ENCODE peak calls at places on chromosomes 6 and 20, in four cellular contexts. T is neural crest cell, D is left ventricle myocardium inferior, B is IMR-90. M is an unnamed sample.

GRCh38 chr6:44627091-44627878 is 239.8 kb downstream of the CDC5L start:
- DNase-seq in T (no peak), B (no peak), D (peak), M (no peak)

GRCh38 chr6:44527191-44527960 is 139.9 kb downstream of the CDC5L start:
- DNase-seq in T (no peak), B (no peak), D (no peak), M (no peak)

GRCh38 chr6:158086706-158087518 is 81.2 kb downstream of the SERAC1 start:
- DNase-seq in D (peak), T (no peak), B (no peak), M (no peak)

GRCh38 chr20:3312940-3313656 is 74.1 kb upstream of the SLC4A11 start:
- DNase-seq in T (no peak), D (no peak), B (peak), M (peak)

GRCh38 chr20:846894-847278 is 13.4 kb downstream of the FAM110A start:
- DNase-seq in B (no peak), D (no peak), T (no peak), M (no peak)

GRCh38 chr6:2733324-2733723 is 17.4 kb downstream of the MYLK4 start:
- DNase-seq in B (peak), D (peak), T (no peak), M (no peak)

GRCh38 chr6:137155830-137156229 is 17.6 kb downstream of the IL22RA2 start:
- DNase-seq in T (no peak), B (no peak), D (no peak), M (no peak)

GRCh38 chr6:143531720-143532504 is 20.4 kb upstream of the FUCA2 start:
- DNase-seq in T (no peak), B (no peak), D (no peak), M (no peak)

GRCh38 chr20:11431613-11432012 is 486.1 kb upstream of the BTBD3 start:
- DNase-seq in D (no peak), T (no peak), B (no peak), M (no peak)

GRCh38 chr6:1821188-1822183 is 211.8 kb downstream of the FOXC1 start:
- DNase-seq in B (peak), T (peak), D (no peak), M (peak)

GRCh38 chr6:63272397-63272796 is 47.4 kb downstream of the LGSN start:
- DNase-seq in T (no peak), D (no peak), B (peak), M (peak)

GRCh38 chr6:48844696-48845095 is 618.4 kb downstream of the MMUT start:
- DNase-seq in T (no peak), D (no peak), B (no peak), M (no peak)

GRCh38 chr6:108312604-108313003 is 17.8 kb downstream of the AFG1L start:
- DNase-seq in T (no peak), B (no peak), D (no peak), M (no peak)

GRCh38 chr20:57656821-57657536 is 36.8 kb upstream of the ZBP1 start:
- DNase-seq in T (no peak), D (peak), B (no peak), M (no peak)

GRCh38 chr20:46324960-46325703 is 16.8 kb upstream of the CDH22 start:
- DNase-seq in B (peak), T (peak), D (no peak), M (peak)

GRCh38 chr6:118894425-118895240 is 681 bp downstream of the ASF1A start:
- DNase-seq in D (peak), T (peak), B (peak), M (peak)
- TF ChIP-seq CTCF in D (no peak), T (no peak), B (peak), M (no peak)

DNA sequence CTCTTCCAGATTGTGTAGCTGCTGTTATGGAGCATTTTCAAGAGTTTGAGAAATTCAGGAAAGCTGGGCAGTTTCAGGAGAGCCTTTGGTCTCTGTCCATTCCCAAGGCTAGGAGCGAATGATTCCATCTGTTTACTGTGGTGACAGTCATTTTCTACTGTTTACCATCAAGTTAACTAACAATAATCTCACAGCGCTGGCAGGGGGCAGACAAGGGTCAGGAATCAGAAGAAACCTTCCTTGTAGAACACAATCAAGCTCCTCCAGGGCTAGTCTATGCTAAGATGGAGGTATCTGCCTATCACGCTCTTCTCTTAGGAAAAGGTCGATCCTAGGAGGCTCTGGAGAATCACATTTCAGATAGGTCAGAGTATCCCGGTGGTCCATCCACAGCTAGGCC is 293.9 kb downstream of the KIF16B start:
- DNase-seq in D (no peak), T (no peak), B (no peak), M (no peak)
- TF ChIP-seq CTCF in D (no peak), T (no peak), B (no peak), M (no peak)

GRCh38 chr6:150676339-150676738 is 76.7 kb downstream of the PLEKHG1 start:
- DNase-seq in B (no peak), D (no peak), T (no peak), M (no peak)
- TF ChIP-seq CTCF in B (no peak), D (no peak), T (no peak), M (no peak)

GRCh38 chr6:12637960-12638641 is 78.5 kb upstream of the PHACTR1 start:
- DNase-seq in D (peak), B (peak), T (peak), M (peak)
- TF ChIP-seq CTCF in D (peak), B (peak), T (peak), M (peak)

DNA sequence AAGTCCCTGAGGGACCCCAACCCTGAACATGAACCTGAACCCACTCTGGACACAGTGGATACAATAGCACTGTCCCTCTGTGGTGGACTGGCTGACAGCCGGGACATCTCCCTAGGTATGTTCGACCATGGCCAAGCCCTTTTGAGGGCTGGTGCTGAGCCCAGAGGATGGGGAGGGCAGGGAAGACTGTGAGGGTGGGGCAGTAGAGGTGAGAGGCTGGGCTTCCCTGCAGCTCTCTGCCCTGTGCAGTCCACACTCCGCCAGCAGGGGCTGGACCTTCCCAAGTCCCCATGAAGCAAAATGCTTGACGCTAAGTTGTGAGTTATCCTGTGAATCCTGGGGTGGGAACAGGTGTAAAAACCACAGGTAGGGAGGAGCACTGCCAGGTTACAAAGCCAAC is 11.5 kb downstream of the LPIN3 start:
- DNase-seq in D (no peak), B (no peak), T (no peak), M (no peak)
- TF ChIP-seq CTCF in D (peak), B (no peak), T (no peak), M (peak)

DNA sequence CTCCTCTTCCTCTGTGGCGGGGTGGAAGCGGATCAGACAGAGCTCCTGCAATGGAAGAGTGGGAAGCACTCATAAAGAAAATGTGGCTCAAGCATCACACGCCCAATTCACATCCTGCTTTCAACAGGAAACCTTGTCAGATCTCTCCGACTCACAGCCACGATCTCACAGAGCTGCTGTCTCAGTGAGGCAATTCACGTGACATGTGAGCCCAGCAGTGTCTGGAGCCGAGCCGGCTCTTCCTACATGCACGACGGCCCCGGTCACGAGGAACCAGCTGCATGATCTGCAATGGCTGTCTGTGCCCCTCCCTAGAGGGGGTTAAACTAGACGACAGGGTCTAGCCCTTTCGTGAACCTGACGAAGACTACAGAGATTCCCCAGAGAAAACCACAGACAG is 29.5 kb upstream of the TCFL5 start:
- DNase-seq in T (no peak), B (peak), D (no peak), M (no peak)
- TF ChIP-seq CTCF in T (no peak), B (no peak), D (no peak), M (no peak)